ENCODE peak calls at places on chromosomes 6 and 20, in eight cellular contexts. F, U, I, K, R, B, V and T are unnamed samples.

GRCh38 chr6:50939931-50940330 is 121.3 kb downstream of the TFAP2B start:
- DNase-seq in F (no peak), U (no peak), I (no peak), K (no peak), R (no peak), B (no peak), V (no peak), T (no peak)

GRCh38 chr6:46491789-46492547 is 719 bp upstream of the RCAN2 start:
- DNase-seq in F (no peak), U (peak), I (peak), K (peak), R (no peak), B (no peak), V (peak), T (no peak)

GRCh38 chr20:45290677-45291355 is 15.8 kb upstream of the RBPJL start:
- DNase-seq in F (peak), U (peak), I (peak), K (peak), R (no peak), B (peak), V (peak), T (peak)

GRCh38 chr6:134436281-134436815 is 118.4 kb upstream of the SGK1 start:
- DNase-seq in F (peak), U (peak), I (peak), K (peak), R (peak), B (peak), V (no peak), T (peak)

GRCh38 chr20:44762466-44763140 is 16.9 kb downstream of the KCNK15 start:
- DNase-seq in F (no peak), U (no peak), I (no peak), K (no peak), R (no peak), B (no peak), V (no peak), T (no peak)

GRCh38 chr6:157557541-157557940 is 176.6 kb downstream of the ZDHHC14 start:
- DNase-seq in F (no peak), U (no peak), I (no peak), K (no peak), R (peak), B (no peak), V (no peak), T (no peak)

GRCh38 chr6:148971027-148971927 is 224.4 kb downstream of the UST start:
- DNase-seq in F (no peak), U (peak), I (no peak), K (no peak), R (no peak), B (no peak), V (no peak), T (no peak)

GRCh38 chr20:64212750-64213149 is 42.8 kb upstream of the PCMTD2 start:
- DNase-seq in F (no peak), U (peak), I (peak), K (no peak), R (no peak), B (peak), V (no peak), T (peak)

GRCh38 chr6:169370054-169370453 is 116.4 kb upstream of the THBS2 start:
- DNase-seq in F (no peak), U (peak), I (no peak), K (no peak), R (no peak), B (peak), V (no peak), T (no peak)

GRCh38 chr6:22621701-22622100 is 52.3 kb downstream of the HDGFL1 start:
- DNase-seq in F (no peak), U (no peak), I (no peak), K (no peak), R (no peak), B (no peak), V (no peak), T (no peak)

GRCh38 chr6:104527761-104528415 is 331.8 kb downstream of the HACE1 start:
- DNase-seq in F (no peak), U (peak), I (peak), K (no peak), R (no peak), B (peak), V (peak), T (peak)

DNA sequence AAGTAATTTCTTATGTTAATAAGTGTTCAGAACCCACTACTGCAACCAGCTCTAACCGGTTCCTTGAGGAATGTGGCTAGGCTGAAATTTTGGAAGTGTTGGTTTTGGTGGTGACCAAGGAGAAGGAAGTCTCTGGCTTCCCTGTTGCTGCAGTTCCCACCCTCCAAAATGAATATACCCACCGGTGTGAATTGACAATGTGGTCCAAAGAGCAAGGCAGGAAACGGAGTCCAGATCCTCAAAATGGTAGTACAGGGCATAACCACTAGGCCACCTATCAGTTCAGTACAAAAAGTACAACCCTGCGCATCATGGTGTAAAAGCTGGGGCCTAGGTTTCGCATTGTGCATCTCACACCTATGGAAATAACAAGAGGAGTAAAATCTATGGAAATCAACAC is 2.8 kb downstream of the ADNP start:
- DNase-seq in F (no peak), U (no peak), I (no peak), K (no peak), R (no peak), B (no peak), V (no peak), T (no peak)
- TF ChIP-seq CTCF in F (no peak), U (no peak), I (no peak), K (no peak), R (peak), B (peak), V (peak), T (peak)

DNA sequence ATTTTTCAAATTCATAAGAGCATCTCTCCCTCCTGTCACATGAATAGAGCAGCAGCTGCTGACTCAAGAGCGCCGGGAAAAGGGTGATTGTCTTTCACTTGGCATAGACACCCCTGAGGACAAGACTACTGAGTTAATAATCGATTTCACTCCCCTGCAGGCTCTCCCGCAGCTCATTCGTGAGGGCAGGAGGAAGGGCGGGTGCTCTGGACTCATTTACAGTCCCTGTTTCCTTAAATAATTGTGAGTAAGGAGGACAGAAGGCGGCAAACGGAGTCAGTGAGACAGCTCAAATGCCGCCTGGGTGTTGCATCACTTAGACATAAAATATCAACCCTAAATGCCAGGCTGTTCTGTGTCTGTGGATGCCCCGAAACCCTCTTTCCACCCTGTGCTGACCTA is 21.5 kb downstream of the CFAP61 start:
- DNase-seq in F (no peak), U (no peak), I (no peak), K (no peak), R (no peak), B (no peak), V (no peak), T (no peak)
- H3K4me3 ChIP-seq in F (no peak), U (no peak), I (no peak), K (no peak), R (no peak), B (no peak), V (no peak), T (no peak)

GRCh38 chr20:19193349-19193748 is 19.1 kb upstream of the SLC24A3 start:
- DNase-seq in F (no peak), U (no peak), I (no peak), K (no peak), R (no peak), B (no peak), V (no peak), T (no peak)
- TF ChIP-seq CTCF in F (no peak), U (no peak), I (no peak), K (no peak), R (no peak), B (no peak), V (no peak), T (no peak)

GRCh38 chr20:9508696-9509178 is 5.7 kb upstream of the LAMP5 start:
- DNase-seq in F (no peak), U (no peak), I (no peak), K (no peak), R (no peak), B (no peak), V (peak), T (no peak)
- H3K4me3 ChIP-seq in F (no peak), U (no peak), I (no peak), K (no peak), R (no peak), B (no peak), V (peak), T (no peak)

DNA sequence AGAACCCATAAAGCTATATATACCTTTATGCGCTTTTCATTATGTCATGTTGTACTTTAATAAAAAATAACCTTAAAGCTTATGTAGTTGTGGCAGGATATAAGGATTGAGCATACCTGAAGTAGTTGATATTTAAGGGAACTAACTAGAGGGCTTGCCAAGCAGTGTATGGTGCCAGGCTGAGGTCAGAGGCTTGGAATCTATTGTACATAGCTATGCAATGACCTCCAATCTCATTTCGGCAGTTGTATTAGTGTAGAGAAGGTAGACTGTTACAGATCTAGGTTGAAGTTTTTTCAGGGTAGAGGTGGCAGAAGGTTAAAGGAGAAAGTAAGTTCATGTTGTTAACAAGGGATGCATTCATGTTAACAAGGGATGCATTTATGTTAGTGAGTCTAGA is 397.7 kb upstream of the HS3ST5 start:
- DNase-seq in F (no peak), U (no peak), I (no peak), K (no peak), R (no peak), B (no peak), V (no peak), T (no peak)
- TF ChIP-seq CTCF in F (no peak), U (no peak), I (no peak), K (no peak), R (no peak), B (no peak), V (no peak), T (no peak)

GRCh38 chr6:16432075-16433032 is 194.0 kb downstream of the GMPR start:
- DNase-seq in F (no peak), U (peak), I (peak), K (no peak), R (peak), B (peak), V (no peak), T (peak)

GRCh38 chr6:16437095-16437494 is 198.7 kb downstream of the GMPR start:
- DNase-seq in F (no peak), U (no peak), I (no peak), K (no peak), R (no peak), B (no peak), V (no peak), T (no peak)

GRCh38 chr6:16433338-16433737 is 195.0 kb downstream of the GMPR start:
- DNase-seq in F (no peak), U (no peak), I (no peak), K (no peak), R (no peak), B (no peak), V (no peak), T (no peak)

GRCh38 chr6:16436550-16436949 is 198.2 kb downstream of the GMPR start:
- DNase-seq in F (no peak), U (no peak), I (no peak), K (no peak), R (no peak), B (no peak), V (no peak), T (no peak)

GRCh38 chr6:16434885-16435284 is 196.5 kb downstream of the GMPR start:
- DNase-seq in F (no peak), U (no peak), I (no peak), K (no peak), R (no peak), B (no peak), V (no peak), T (no peak)
- H3K4me3 ChIP-seq in F (no peak), U (no peak), I (no peak), K (no peak), R (no peak), B (no peak), V (no peak), T (no peak)

GRCh38 chr6:87155272-87155919 is at the start of gene ZNF292:
- DNase-seq in F (peak), U (peak), I (peak), K (peak), R (peak), B (peak), V (peak), T (peak)
- TF ChIP-seq CTCF in F (peak), U (no peak), I (no peak), K (no peak), R (peak), B (no peak), V (no peak), T (no peak)

DNA sequence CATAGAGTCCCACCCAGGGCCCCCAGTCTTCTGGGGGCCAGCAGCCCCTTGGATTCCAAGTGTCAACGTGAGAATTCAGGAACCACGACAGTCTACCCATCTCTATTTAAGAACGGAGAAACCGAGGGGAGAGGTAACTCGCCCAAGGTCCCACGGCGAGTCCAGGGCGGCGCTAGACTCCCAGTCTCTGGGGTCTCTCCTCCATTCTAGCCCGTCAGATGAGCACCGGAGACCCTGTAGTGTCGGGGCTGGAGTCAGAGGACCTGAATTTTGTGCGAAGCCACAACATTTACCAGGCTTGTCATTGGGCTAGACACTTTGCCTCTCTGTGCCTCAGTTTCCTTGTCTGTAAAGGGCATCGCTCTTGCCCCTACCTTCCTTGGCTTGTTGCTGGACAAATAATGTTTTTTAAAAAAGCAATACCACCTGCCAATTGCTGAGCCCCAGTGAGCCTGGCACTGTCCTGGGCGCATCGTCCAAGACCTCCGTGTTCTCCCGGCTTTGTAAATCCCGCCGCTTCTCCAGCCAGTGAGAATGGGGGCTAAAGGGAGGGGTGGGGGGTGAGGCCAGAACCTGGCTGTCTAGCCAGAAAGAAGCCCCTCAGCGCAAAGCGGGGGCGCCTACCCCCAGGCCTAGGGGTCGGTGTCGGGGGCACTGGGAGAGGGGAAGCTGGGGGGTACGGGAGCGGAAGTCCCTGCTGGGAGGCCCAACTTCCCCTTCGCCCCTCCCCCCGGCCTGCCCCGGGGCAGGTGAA is 91.7 kb downstream of the NCR2 start:
- DNase-seq in F (no peak), U (no peak), I (no peak), K (no peak), R (no peak), B (no peak), V (peak), T (no peak)
- H3K4me3 ChIP-seq in F (no peak), U (no peak), I (no peak), K (peak), R (peak), B (no peak), V (peak), T (no peak)

GRCh38 chr20:9800406-9800805 is 38.5 kb downstream of the PAK5 start:
- DNase-seq in F (no peak), U (no peak), I (no peak), K (no peak), R (no peak), B (no peak), V (no peak), T (no peak)
- TF ChIP-seq CTCF in F (no peak), U (no peak), I (no peak), K (no peak), R (no peak), B (no peak), V (no peak), T (no peak)